ENCODE peak calls at places on chromosomes 12 and 14, in four cellular contexts. N, F, Y and J are unnamed samples.

GRCh38 chr14:40213701-40214100 is 781.5 kb upstream of the FBXO33 start:
- DNase-seq in F (no peak), N (no peak), Y (no peak), J (no peak)

GRCh38 chr12:1922985-1923384 is 4.5 kb upstream of the CACNA2D4 start:
- DNase-seq in Y (no peak), N (no peak), F (peak), J (no peak)

GRCh38 chr14:55198749-55199148 is 7.4 kb upstream of the DLGAP5 start:
- DNase-seq in F (no peak), Y (no peak), N (no peak), J (no peak)

GRCh38 chr14:53237488-53237887 is 84.4 kb upstream of the DDHD1 start:
- DNase-seq in Y (no peak), F (no peak), N (no peak), J (no peak)

GRCh38 chr12:1836854-1837411 is 16.6 kb downstream of the LRTM2 start:
- DNase-seq in Y (peak), F (no peak), N (no peak), J (no peak)

GRCh38 chr12:131928080-131928764 is 854 bp upstream of the PUS1 start:
- DNase-seq in N (peak), Y (no peak), F (peak), J (no peak)

GRCh38 chr12:122309564-122310121 is 43.3 kb upstream of the VPS33A start:
- DNase-seq in N (no peak), Y (no peak), F (no peak), J (no peak)

GRCh38 chr14:50383618-50384225 is 13.0 kb downstream of the CDKL1 start:
- DNase-seq in N (no peak), F (no peak), Y (no peak), J (no peak)

GRCh38 chr12:34287986-34288962 is 266.0 kb downstream of the ALG10 start:
- DNase-seq in Y (no peak), F (no peak), N (peak), J (no peak)

GRCh38 chr12:76878045-76878898 is 547 bp downstream of the CSRP2 start:
- DNase-seq in Y (no peak), N (peak), F (peak), J (no peak)

GRCh38 chr14:85595981-85596380 is 66.0 kb downstream of the FLRT2 start:
- DNase-seq in F (no peak), N (no peak), Y (no peak), J (no peak)

GRCh38 chr14:34781242-34781641 is 66.8 kb upstream of the CFL2 start:
- DNase-seq in Y (no peak), N (no peak), F (peak), J (no peak)

GRCh38 chr14:53055003-53055402 is 98.1 kb downstream of the DDHD1 start:
- DNase-seq in Y (no peak), F (peak), N (no peak), J (no peak)

GRCh38 chr12:12511021-12511783 is 51.5 kb downstream of the DUSP16 start:
- DNase-seq in Y (no peak), F (no peak), N (no peak), J (no peak)

GRCh38 chr14:73443758-73444157 is 14.6 kb downstream of the NUMB start:
- DNase-seq in N (no peak), Y (no peak), F (no peak), J (no peak)

GRCh38 chr12:51819851-51820720 is 28.4 kb downstream of the FIGNL2 start:
- DNase-seq in N (no peak), F (peak), Y (peak), J (no peak)

GRCh38 chr14:85572021-85572420 is 42.1 kb downstream of the FLRT2 start:
- DNase-seq in N (no peak), F (no peak), Y (no peak), J (no peak)

GRCh38 chr14:96167224-96168148 is 37.2 kb upstream of the BDKRB2 start:
- DNase-seq in N (no peak), F (no peak), Y (no peak), J (no peak)

GRCh38 chr12:121038861-121039654 is at the start of gene OASL:
- DNase-seq in F (peak), N (no peak), Y (no peak), J (no peak)

GRCh38 chr12:26125451-26126339 is 858 bp upstream of the BHLHE41 start:
- DNase-seq in N (peak), Y (peak), F (peak), J (peak)

DNA sequence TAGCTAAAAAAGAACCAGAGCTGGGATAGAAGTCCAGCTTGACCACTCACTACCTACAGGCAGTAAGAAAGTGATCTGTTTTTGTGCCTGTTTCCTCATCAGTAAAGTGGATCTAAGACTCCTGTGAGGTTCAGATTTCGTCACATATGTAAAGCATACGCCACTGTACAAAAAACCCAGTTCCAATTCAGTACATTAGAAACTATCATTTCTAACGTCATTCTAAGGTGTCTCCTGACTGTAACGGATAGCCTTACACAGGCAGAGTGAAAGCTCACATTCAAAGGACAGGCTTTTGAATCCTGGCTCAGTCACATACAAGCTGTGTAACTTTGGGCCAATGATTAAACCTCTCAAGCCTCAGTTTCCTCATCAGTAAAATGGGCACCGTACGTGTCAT is 3.5 kb downstream of the SLC15A4 start:
- DNase-seq in Y (no peak), N (no peak), F (peak), J (no peak)
- H3K4me3 ChIP-seq in Y (no peak), N (no peak), F (peak), J (no peak)

GRCh38 chr14:104220225-104221070 is 82.1 kb downstream of the KIF26A start:
- DNase-seq in Y (no peak), F (no peak), N (no peak), J (no peak)
- H3K4me3 ChIP-seq in Y (no peak), F (no peak), N (no peak), J (no peak)

GRCh38 chr14:64971890-64972785 is at the start of gene RAB15:
- DNase-seq in Y (peak), N (no peak), F (peak), J (no peak)

GRCh38 chr14:64973026-64973442 is 898 bp upstream of the RAB15 start:
- DNase-seq in Y (no peak), N (no peak), F (no peak), J (no peak)

GRCh38 chr14:64970041-64970440 is 2.1 kb downstream of the RAB15 start:
- DNase-seq in F (no peak), N (no peak), Y (no peak), J (no peak)

GRCh38 chr14:64971452-64971889 is 665 bp downstream of the RAB15 start:
- DNase-seq in F (no peak), Y (no peak), N (no peak), J (no peak)

DNA sequence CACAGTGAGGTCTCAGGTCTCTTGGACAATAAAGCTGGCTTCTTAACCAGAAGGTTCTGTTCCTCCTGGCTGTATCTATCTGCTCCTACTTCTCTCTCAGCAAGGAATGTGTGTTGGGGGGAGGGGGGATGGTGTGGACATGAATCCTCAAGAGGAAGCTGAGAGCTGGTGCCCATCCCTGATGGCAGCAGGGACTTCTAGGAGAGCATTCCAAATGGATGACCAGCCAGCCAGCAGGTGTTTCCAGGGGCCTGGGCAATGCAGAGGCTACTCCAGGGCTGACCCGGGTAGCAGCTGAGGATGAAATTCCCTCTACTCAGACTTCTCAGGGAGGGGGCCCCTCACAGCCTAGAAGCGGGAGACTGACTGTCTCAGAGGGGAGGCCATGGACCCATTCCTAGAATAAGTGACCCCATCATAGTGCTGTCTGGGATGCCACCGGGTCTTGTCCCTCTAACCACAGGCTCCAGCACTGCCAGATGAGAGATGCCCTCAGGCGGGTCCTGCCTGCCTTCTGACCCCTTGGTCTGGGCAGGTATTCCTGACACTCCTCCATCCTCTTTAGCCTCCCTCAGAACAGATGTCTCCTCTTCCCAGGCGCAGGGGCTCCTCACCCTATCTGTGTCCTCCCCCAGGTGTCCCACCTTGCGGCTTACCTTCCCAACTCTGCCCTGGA is 1.2 kb downstream of the RAB15 start:
- DNase-seq in N (no peak), F (no peak), Y (no peak), J (no peak)
- H3K4me3 ChIP-seq in N (peak), F (no peak), Y (peak), J (peak)

GRCh38 chr14:69617796-69618195 is 6.4 kb downstream of the SUSD6 start:
- DNase-seq in F (no peak), N (no peak), Y (no peak), J (no peak)

GRCh38 chr14:69619007-69619406 is 7.6 kb downstream of the SUSD6 start:
- DNase-seq in Y (no peak), F (no peak), N (peak), J (no peak)

GRCh38 chr14:69615471-69616407 is 4.3 kb downstream of the SUSD6 start:
- DNase-seq in F (peak), N (peak), Y (no peak), J (no peak)

GRCh38 chr14:69614592-69614991 is 3.2 kb downstream of the SUSD6 start:
- DNase-seq in N (no peak), Y (no peak), F (peak), J (no peak)

GRCh38 chr14:69616408-69616773 is 5.0 kb downstream of the SUSD6 start:
- DNase-seq in Y (no peak), N (no peak), F (no peak), J (no peak)
- H3K4me3 ChIP-seq in Y (peak), N (no peak), F (peak), J (peak)